ENCODE peak calls at places on chromosomes 1 and 21, in six cellular contexts. One of them, this sample, is unnamed. For H3K9me3 and H3K4me1, the result is how much of the 10 kb centered on the place peaks cover.

GRCh38 chr1:22500476-22500875 is 48.8 kb downstream of the ZBTB40 start:
- DNase-seq in colonic mucosa: peak
- DNase-seq in CD8-positive, alpha-beta T cell: no peak
- DNase-seq in CD8-positive, alpha-beta memory T cell: no peak
- DNase-seq in psoas muscle: peak
- DNase-seq in heart right ventricle: peak
- DNase-seq in this sample: no peak

GRCh38 chr1:1425753-1426495 is 4.8 kb upstream of the ANKRD65 start:
- DNase-seq in CD8-positive, alpha-beta memory T cell: no peak
- DNase-seq in CD8-positive, alpha-beta T cell: no peak
- DNase-seq in heart right ventricle: no peak
- DNase-seq in colonic mucosa: no peak
- DNase-seq in psoas muscle: no peak
- DNase-seq in this sample: no peak

GRCh38 chr1:1359668-1360468 is 1.5 kb upstream of the MXRA8 start:
- DNase-seq in psoas muscle: peak
- DNase-seq in CD8-positive, alpha-beta T cell: no peak
- DNase-seq in CD8-positive, alpha-beta memory T cell: no peak
- DNase-seq in colonic mucosa: peak
- DNase-seq in heart right ventricle: peak
- DNase-seq in this sample: no peak

GRCh38 chr1:207060596-207060995 is 7.5 kb downstream of the PFKFB2 start:
- DNase-seq in CD8-positive, alpha-beta T cell: no peak
- DNase-seq in colonic mucosa: no peak
- DNase-seq in CD8-positive, alpha-beta memory T cell: no peak
- DNase-seq in psoas muscle: no peak
- DNase-seq in heart right ventricle: no peak
- DNase-seq in this sample: no peak

GRCh38 chr1:61089338-61089737 is 7.0 kb downstream of the NFIA start:
- DNase-seq in psoas muscle: no peak
- DNase-seq in CD8-positive, alpha-beta memory T cell: no peak
- DNase-seq in colonic mucosa: no peak
- DNase-seq in heart right ventricle: no peak
- DNase-seq in CD8-positive, alpha-beta T cell: no peak
- DNase-seq in this sample: no peak

GRCh38 chr1:2865571-2866414 is 64.3 kb upstream of the TTC34 start:
- DNase-seq in heart right ventricle: no peak
- DNase-seq in psoas muscle: peak
- DNase-seq in CD8-positive, alpha-beta memory T cell: no peak
- DNase-seq in CD8-positive, alpha-beta T cell: no peak
- DNase-seq in colonic mucosa: no peak
- DNase-seq in this sample: no peak

GRCh38 chr1:1539310-1540014 is 962 bp downstream of the TMEM240 start:
- DNase-seq in psoas muscle: no peak
- DNase-seq in heart right ventricle: no peak
- DNase-seq in colonic mucosa: no peak
- DNase-seq in CD8-positive, alpha-beta T cell: no peak
- DNase-seq in CD8-positive, alpha-beta memory T cell: no peak
- DNase-seq in this sample: no peak

GRCh38 chr1:234699795-234700665 is 90.1 kb upstream of the IRF2BP2 start:
- DNase-seq in CD8-positive, alpha-beta memory T cell: peak
- DNase-seq in colonic mucosa: peak
- DNase-seq in heart right ventricle: peak
- DNase-seq in CD8-positive, alpha-beta T cell: no peak
- DNase-seq in psoas muscle: peak
- DNase-seq in this sample: no peak

GRCh38 chr1:202627841-202628565 is 82.3 kb downstream of the SYT2 start:
- DNase-seq in CD8-positive, alpha-beta memory T cell: no peak
- DNase-seq in CD8-positive, alpha-beta T cell: no peak
- DNase-seq in heart right ventricle: no peak
- DNase-seq in psoas muscle: no peak
- DNase-seq in colonic mucosa: no peak
- DNase-seq in this sample: no peak

GRCh38 chr1:43858324-43858723 is 75.3 kb upstream of the ARTN start:
- DNase-seq in CD8-positive, alpha-beta T cell: no peak
- DNase-seq in heart right ventricle: no peak
- DNase-seq in CD8-positive, alpha-beta memory T cell: no peak
- DNase-seq in colonic mucosa: no peak
- DNase-seq in psoas muscle: peak
- DNase-seq in this sample: no peak

GRCh38 chr1:25727819-25728286 is 72.1 kb upstream of the SELENON start:
- DNase-seq in psoas muscle: peak
- DNase-seq in colonic mucosa: peak
- DNase-seq in heart right ventricle: peak
- DNase-seq in CD8-positive, alpha-beta memory T cell: no peak
- DNase-seq in CD8-positive, alpha-beta T cell: no peak
- DNase-seq in this sample: no peak

GRCh38 chr1:45306319-45306718 is 20.4 kb upstream of the HPDL start:
- DNase-seq in CD8-positive, alpha-beta memory T cell: no peak
- DNase-seq in heart right ventricle: no peak
- DNase-seq in colonic mucosa: no peak
- DNase-seq in psoas muscle: no peak
- DNase-seq in CD8-positive, alpha-beta T cell: no peak
- DNase-seq in this sample: no peak

GRCh38 chr1:145901312-145902021 is 8.4 kb downstream of the ITGA10 start:
- DNase-seq in heart right ventricle: no peak
- DNase-seq in psoas muscle: no peak
- DNase-seq in CD8-positive, alpha-beta memory T cell: no peak
- DNase-seq in CD8-positive, alpha-beta T cell: no peak
- DNase-seq in colonic mucosa: no peak
- DNase-seq in this sample: no peak

GRCh38 chr1:235657269-235657668 is 7.7 kb upstream of the GNG4 start:
- DNase-seq in heart right ventricle: no peak
- DNase-seq in colonic mucosa: no peak
- DNase-seq in psoas muscle: no peak
- DNase-seq in CD8-positive, alpha-beta memory T cell: no peak
- DNase-seq in CD8-positive, alpha-beta T cell: no peak
- DNase-seq in this sample: no peak

GRCh38 chr1:115545096-115545720 is 96.6 kb upstream of the VANGL1 start:
- DNase-seq in heart right ventricle: no peak
- DNase-seq in psoas muscle: no peak
- DNase-seq in colonic mucosa: no peak
- DNase-seq in CD8-positive, alpha-beta memory T cell: no peak
- DNase-seq in CD8-positive, alpha-beta T cell: no peak
- DNase-seq in this sample: no peak

GRCh38 chr1:76668046-76668445 is 199.2 kb upstream of the ST6GALNAC5 start:
- DNase-seq in CD8-positive, alpha-beta memory T cell: no peak
- DNase-seq in heart right ventricle: no peak
- DNase-seq in colonic mucosa: no peak
- DNase-seq in CD8-positive, alpha-beta T cell: no peak
- DNase-seq in psoas muscle: no peak
- DNase-seq in this sample: no peak

GRCh38 chr1:107662976-107663375 is 302.0 kb downstream of the VAV3 start:
- DNase-seq in CD8-positive, alpha-beta T cell: no peak
- DNase-seq in heart right ventricle: no peak
- DNase-seq in colonic mucosa: no peak
- DNase-seq in CD8-positive, alpha-beta memory T cell: no peak
- DNase-seq in psoas muscle: no peak
- DNase-seq in this sample: no peak

GRCh38 chr1:224106568-224107281 is 7.2 kb upstream of the FBXO28 start:
- DNase-seq in psoas muscle: no peak
- DNase-seq in colonic mucosa: peak
- DNase-seq in CD8-positive, alpha-beta memory T cell: no peak
- DNase-seq in heart right ventricle: no peak
- DNase-seq in CD8-positive, alpha-beta T cell: no peak
- DNase-seq in this sample: no peak

GRCh38 chr1:109112056-109112651 is 1.8 kb upstream of the ELAPOR1 start:
- DNase-seq in heart right ventricle: no peak
- DNase-seq in CD8-positive, alpha-beta memory T cell: no peak
- DNase-seq in CD8-positive, alpha-beta T cell: no peak
- DNase-seq in psoas muscle: no peak
- DNase-seq in colonic mucosa: no peak
- DNase-seq in this sample: no peak

GRCh38 chr1:205144046-205144720 is 22.4 kb upstream of the RBBP5 start:
- DNase-seq in CD8-positive, alpha-beta T cell: no peak
- DNase-seq in colonic mucosa: no peak
- DNase-seq in heart right ventricle: no peak
- DNase-seq in psoas muscle: no peak
- DNase-seq in CD8-positive, alpha-beta memory T cell: no peak
- DNase-seq in this sample: no peak

GRCh38 chr21:38898422-38899098 is 92.8 kb downstream of the ETS2 start:
- DNase-seq in heart right ventricle: no peak
- DNase-seq in psoas muscle: no peak
- DNase-seq in CD8-positive, alpha-beta T cell: no peak
- DNase-seq in colonic mucosa: no peak
- DNase-seq in CD8-positive, alpha-beta memory T cell: no peak
- DNase-seq in this sample: no peak

GRCh38 chr1:200708769-200709168 is 29.9 kb upstream of the CAMSAP2 start:
- DNase-seq in CD8-positive, alpha-beta memory T cell: no peak
- DNase-seq in psoas muscle: no peak
- DNase-seq in CD8-positive, alpha-beta T cell: no peak
- DNase-seq in heart right ventricle: no peak
- DNase-seq in colonic mucosa: no peak
- DNase-seq in this sample: no peak

DNA sequence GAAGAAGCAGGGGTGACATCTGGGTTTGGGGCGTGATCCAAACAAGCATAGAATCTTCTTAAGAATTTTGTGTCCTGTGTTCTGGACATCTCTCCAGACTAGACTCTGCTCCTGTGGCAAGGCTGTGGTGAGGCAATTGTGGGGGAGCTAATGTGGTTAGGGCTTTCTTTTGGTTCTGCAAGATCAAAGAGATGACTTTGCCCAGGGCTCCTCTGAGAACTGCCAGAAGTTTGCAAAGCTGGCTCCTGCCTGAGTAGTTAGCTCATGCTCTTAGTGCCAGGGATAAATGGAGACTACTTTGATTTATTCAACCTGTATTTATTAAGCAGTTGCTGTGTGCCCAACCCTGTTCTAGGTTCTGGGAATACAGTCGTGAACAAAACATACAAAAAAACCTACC is 34.0 kb upstream of the CRNN start:
- DNase-seq in colonic mucosa: no peak
- DNase-seq in CD8-positive, alpha-beta memory T cell: no peak
- DNase-seq in heart right ventricle: no peak
- DNase-seq in psoas muscle: no peak
- DNase-seq in CD8-positive, alpha-beta T cell: no peak
- DNase-seq in this sample: no peak
- H3K9me3 ChIP-seq in colonic mucosa: under half
- H3K9me3 ChIP-seq in CD8-positive, alpha-beta memory T cell: under half
- H3K9me3 ChIP-seq in heart right ventricle: under half
- H3K9me3 ChIP-seq in psoas muscle: under half
- H3K9me3 ChIP-seq in CD8-positive, alpha-beta T cell: under half
- H3K9me3 ChIP-seq in this sample: under half

GRCh38 chr1:183898001-183898396 is 93.1 kb downstream of the RGL1 start:
- DNase-seq in psoas muscle: no peak
- DNase-seq in heart right ventricle: no peak
- DNase-seq in CD8-positive, alpha-beta T cell: no peak
- DNase-seq in colonic mucosa: no peak
- DNase-seq in CD8-positive, alpha-beta memory T cell: no peak
- DNase-seq in this sample: no peak

GRCh38 chr1:183894290-183894565 is 89.3 kb downstream of the RGL1 start:
- DNase-seq in CD8-positive, alpha-beta memory T cell: no peak
- DNase-seq in colonic mucosa: no peak
- DNase-seq in heart right ventricle: no peak
- DNase-seq in psoas muscle: no peak
- DNase-seq in CD8-positive, alpha-beta T cell: no peak
- DNase-seq in this sample: no peak

GRCh38 chr1:183898610-183899009 is 93.7 kb downstream of the RGL1 start:
- DNase-seq in heart right ventricle: no peak
- DNase-seq in CD8-positive, alpha-beta T cell: no peak
- DNase-seq in colonic mucosa: no peak
- DNase-seq in psoas muscle: no peak
- DNase-seq in CD8-positive, alpha-beta memory T cell: no peak
- DNase-seq in this sample: no peak

GRCh38 chr1:183893561-183894289 is 88.8 kb downstream of the RGL1 start:
- DNase-seq in CD8-positive, alpha-beta memory T cell: no peak
- DNase-seq in colonic mucosa: no peak
- DNase-seq in CD8-positive, alpha-beta T cell: no peak
- DNase-seq in heart right ventricle: no peak
- DNase-seq in psoas muscle: no peak
- DNase-seq in this sample: no peak

DNA sequence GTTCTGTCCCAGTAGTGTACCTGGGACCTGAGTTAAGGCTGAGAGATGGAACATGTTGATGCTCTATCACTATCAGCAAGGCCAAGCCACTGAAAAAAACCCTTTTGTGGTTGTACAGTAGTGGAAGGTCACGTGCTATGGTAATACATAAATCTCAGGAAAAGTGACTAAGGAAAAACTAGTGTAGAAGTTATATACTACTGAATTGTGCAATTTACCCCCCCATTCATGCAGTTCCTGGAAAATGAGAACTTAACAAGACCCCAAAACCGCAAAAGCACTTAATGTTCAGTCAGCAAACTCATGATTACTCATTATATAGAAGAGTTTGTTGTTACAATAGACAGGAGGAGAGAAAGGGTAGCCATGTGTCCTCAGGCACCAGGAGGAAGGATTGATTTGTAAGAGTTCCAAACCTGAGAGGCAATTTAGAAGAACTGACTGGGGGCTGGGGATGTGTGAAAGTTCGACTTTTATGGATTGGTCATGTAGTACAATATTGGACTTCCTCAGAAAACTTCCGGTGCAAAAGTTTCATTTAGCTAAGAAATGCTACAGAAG is 91.6 kb downstream of the RGL1 start:
- DNase-seq in CD8-positive, alpha-beta T cell: no peak
- DNase-seq in colonic mucosa: no peak
- DNase-seq in heart right ventricle: no peak
- DNase-seq in psoas muscle: no peak
- DNase-seq in CD8-positive, alpha-beta memory T cell: no peak
- DNase-seq in this sample: no peak
- H3K4me3 ChIP-seq in CD8-positive, alpha-beta T cell: no peak
- H3K4me3 ChIP-seq in colonic mucosa: no peak
- H3K4me3 ChIP-seq in heart right ventricle: no peak
- H3K4me3 ChIP-seq in psoas muscle: no peak
- H3K4me3 ChIP-seq in CD8-positive, alpha-beta memory T cell: no peak
- H3K4me3 ChIP-seq in this sample: no peak

DNA sequence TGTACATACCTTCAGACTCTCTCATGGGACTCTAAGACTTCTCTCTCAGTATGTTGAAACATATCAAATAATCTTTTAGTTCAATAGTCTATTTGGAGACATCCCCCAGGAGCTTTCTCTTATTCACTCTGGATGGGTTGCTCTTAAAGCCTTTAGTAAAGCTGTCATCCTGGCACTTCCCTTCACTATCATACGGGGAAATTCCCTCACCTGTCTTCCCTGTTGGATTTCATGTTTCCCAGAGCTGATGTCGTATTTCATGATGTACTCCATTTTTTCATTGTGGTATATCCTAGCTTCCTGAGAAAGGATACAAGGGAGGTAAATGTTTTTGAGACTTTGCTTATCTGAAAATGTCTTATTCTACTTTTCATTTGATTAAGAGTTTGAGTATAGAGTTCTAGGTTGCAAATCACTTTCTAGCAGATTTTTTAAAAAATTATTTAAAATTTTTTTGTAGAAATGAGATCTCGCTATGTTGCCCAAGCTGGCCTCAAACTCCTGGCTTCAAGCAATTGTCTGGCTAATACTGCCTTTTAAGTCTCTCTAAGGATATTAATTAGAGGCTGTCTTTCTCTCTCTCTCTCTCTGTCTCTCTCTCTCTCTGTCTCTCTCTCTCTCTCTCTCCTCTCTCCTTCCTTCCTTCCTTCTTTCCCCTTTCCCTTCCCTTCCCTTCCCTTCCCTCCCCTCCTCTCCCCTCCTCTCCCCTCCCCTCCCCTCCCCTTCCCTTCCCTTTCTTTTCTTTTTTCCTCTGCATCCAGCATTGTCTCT is 17.0 kb upstream of the MACF1 start:
- DNase-seq in psoas muscle: no peak
- DNase-seq in CD8-positive, alpha-beta memory T cell: no peak
- DNase-seq in heart right ventricle: no peak
- DNase-seq in CD8-positive, alpha-beta T cell: no peak
- DNase-seq in colonic mucosa: no peak
- DNase-seq in this sample: no peak
- H3K4me1 ChIP-seq in psoas muscle: half or more
- H3K4me1 ChIP-seq in CD8-positive, alpha-beta memory T cell: under half
- H3K4me1 ChIP-seq in heart right ventricle: half or more
- H3K4me1 ChIP-seq in CD8-positive, alpha-beta T cell: under half
- H3K4me1 ChIP-seq in colonic mucosa: under half
- H3K4me1 ChIP-seq in this sample: under half

GRCh38 chr21:42321845-42322244 is 6.6 kb upstream of the TFF3 start:
- DNase-seq in CD8-positive, alpha-beta memory T cell: no peak
- DNase-seq in colonic mucosa: no peak
- DNase-seq in psoas muscle: no peak
- DNase-seq in heart right ventricle: no peak
- DNase-seq in CD8-positive, alpha-beta T cell: no peak
- DNase-seq in this sample: no peak
- H3K9me3 ChIP-seq in CD8-positive, alpha-beta memory T cell: under half
- H3K9me3 ChIP-seq in colonic mucosa: under half
- H3K9me3 ChIP-seq in psoas muscle: under half
- H3K9me3 ChIP-seq in heart right ventricle: under half
- H3K9me3 ChIP-seq in CD8-positive, alpha-beta T cell: under half
- H3K9me3 ChIP-seq in this sample: under half

This sample was measured in effector memory CD4-positive, alpha-beta T cell.